ENCODE peak calls at places on chromosomes 13 and 19, in five cellular contexts. N is EL; M is naive thymus-derived CD8-positive, alpha-beta T cell; H is nephron progenitor cell; Q is EH. E is an unnamed sample.
A peak's percentile ranks its signal among the peaks of the same experiment; 100 is the strongest.

GRCh38 chr19:12496480-12496879 is 11.9 kb upstream of the ZNF709 start:
- DNase-seq in N (no peak), Q (no peak), H (no peak), M (no peak), E (no peak)

GRCh38 chr13:75555836-75556235 is 6.2 kb downstream of the UCHL3 start:
- DNase-seq in M (no peak), Q (no peak), N (no peak), H (no peak), E (no peak)

GRCh38 chr19:29587518-29587986 is 18.5 kb upstream of the POP4 start:
- DNase-seq in M (peak; percentile 39), Q (peak; percentile 82), H (no peak), N (peak; percentile 77), E (peak; percentile 94)

GRCh38 chr13:27923794-27924528 is 4.2 kb downstream of the PDX1 start:
- DNase-seq in N (no peak), H (peak; percentile 51), Q (no peak), M (no peak), E (no peak)

GRCh38 chr13:45522571-45522970 is 57.8 kb downstream of the COG3 start:
- DNase-seq in Q (peak; percentile 78), M (no peak), H (no peak), N (peak; percentile 56), E (peak; percentile 23)

GRCh38 chr19:52170304-52170703 is 1.1 kb downstream of the ZNF836 start:
- DNase-seq in H (peak; percentile 12), Q (peak; percentile 11), M (no peak), N (peak; percentile 3), E (no peak)

GRCh38 chr19:38711726-38712153 is 32.5 kb downstream of the CAPN12 start:
- DNase-seq in Q (peak; percentile 92), H (no peak), N (peak; percentile 96), M (no peak), E (peak; percentile 97)

GRCh38 chr13:66665991-66666390 is 564.1 kb downstream of the PCDH9 start:
- DNase-seq in N (peak; percentile 62), M (no peak), H (peak; percentile 66), Q (peak; percentile 87), E (peak; percentile 22)

GRCh38 chr13:97030705-97031452 is 36.6 kb upstream of the OXGR1 start:
- DNase-seq in M (no peak), Q (peak; percentile 51), N (peak; percentile 46), H (no peak), E (peak; percentile 59)

GRCh38 chr19:33771308-33772101 is 25.2 kb upstream of the KCTD15 start:
- DNase-seq in M (peak; percentile 42), N (peak; percentile 57), Q (peak; percentile 64), H (peak; percentile 91), E (peak; percentile 58)

GRCh38 chr13:34951528-34951927 is 9.5 kb downstream of the NBEA start:
- DNase-seq in M (no peak), N (no peak), Q (no peak), H (no peak), E (no peak)

GRCh38 chr19:8511573-8512101 is 2.3 kb downstream of the ZNF414 start:
- DNase-seq in Q (no peak), H (no peak), N (no peak), M (no peak), E (no peak)

GRCh38 chr13:72290962-72291681 is 424.1 kb upstream of the DACH1 start:
- DNase-seq in H (no peak), N (peak; percentile 95), M (no peak), Q (peak; percentile 84), E (peak; percentile 95)

GRCh38 chr13:34764246-34764645 is 177.8 kb upstream of the NBEA start:
- DNase-seq in M (no peak), H (no peak), N (no peak), Q (no peak), E (peak; percentile 58)

GRCh38 chr13:112968380-112968909 is 569 bp upstream of the MCF2L start:
- DNase-seq in H (peak; percentile 53), N (no peak), M (peak; percentile 23), Q (no peak), E (no peak)

GRCh38 chr19:55698256-55698655 is 23.2 kb downstream of the EPN1 start:
- DNase-seq in M (no peak), H (no peak), Q (no peak), N (no peak), E (no peak)

GRCh38 chr19:7527516-7528191 is 5.2 kb downstream of the MCOLN1 start:
- DNase-seq in M (no peak), Q (no peak), N (no peak), H (no peak), E (no peak)

GRCh38 chr13:50990540-50991506 is 81.2 kb downstream of the RNASEH2B start:
- DNase-seq in Q (peak; percentile 58), M (no peak), H (peak; percentile 26), N (peak; percentile 56), E (peak; percentile 26)

GRCh38 chr13:94186470-94186869 is 293.0 kb downstream of the DCT start:
- DNase-seq in H (no peak), Q (no peak), N (no peak), M (no peak), E (no peak)

GRCh38 chr13:48653074-48654054 is at the start of gene CYSLTR2:
- DNase-seq in N (peak; percentile 33), M (peak; percentile 9), Q (peak; percentile 66), H (no peak), E (peak; percentile 75)

GRCh38 chr19:49818691-49819331 is 722 bp downstream of the MED25 start:
- DNase-seq in H (no peak), N (no peak), M (no peak), Q (no peak), E (no peak)

GRCh38 chr13:19161308-19161707 is 20.3 kb downstream of the TUBA3C start:
- DNase-seq in Q (no peak), N (no peak), H (no peak), M (no peak), E (no peak)

GRCh38 chr13:102028198-102028597 is 373.6 kb downstream of the FGF14 start:
- DNase-seq in Q (no peak), M (no peak), N (no peak), H (no peak), E (no peak)

GRCh38 chr19:2168619-2169424 is 5.1 kb downstream of the DOT1L start:
- DNase-seq in H (peak; percentile 79), Q (peak; percentile 99), M (peak; percentile 54), N (peak; percentile 99), E (peak; percentile 100)

GRCh38 chr13:113464476-113464875 is 11.2 kb upstream of the ADPRHL1 start:
- DNase-seq in Q (no peak), H (no peak), M (no peak), N (no peak), E (no peak)

GRCh38 chr13:20721454-20722357 is 18.2 kb downstream of the IL17D start:
- DNase-seq in Q (peak; percentile 79), H (peak; percentile 35), M (no peak), N (peak; percentile 82), E (no peak)